ENCODE peak calls at places on chromosome 4, in eight cellular contexts. T is MM.1S, U is IMR-90, V is OCI-LY7, R is GM23248, N is GM23338, I is hepatocyte, M is mesenchymal stem cell. X is an unnamed sample. For H3K4me1, the result is how much of the 10 kb centered on the place peaks cover.

GRCh38 chr4:21577066-21577465 is 371.5 kb downstream of the KCNIP4 start:
- DNase-seq in T (no peak), V (no peak), R (no peak), U (no peak), I (no peak), M (no peak), N (no peak), X (no peak)

GRCh38 chr4:19408488-19408887 is 843.2 kb upstream of the SLIT2 start:
- DNase-seq in T (no peak), U (no peak), M (no peak), V (no peak), I (no peak), R (no peak), N (no peak), X (no peak)

GRCh38 chr4:110296892-110297291 is 98.5 kb upstream of the ELOVL6 start:
- DNase-seq in M (no peak), N (no peak), T (no peak), R (no peak), V (no peak), I (no peak), U (no peak), X (no peak)

GRCh38 chr4:80694178-80694577 is 336.3 kb upstream of the BMP3 start:
- DNase-seq in M (no peak), I (no peak), N (no peak), V (no peak), U (no peak), R (no peak), T (no peak), X (no peak)

GRCh38 chr4:76745264-76745663 is 152.7 kb downstream of the SOWAHB start:
- DNase-seq in T (no peak), R (peak), U (peak), I (no peak), V (no peak), N (no peak), M (peak), X (no peak)

GRCh38 chr4:151801547-151802516 is 41.0 kb upstream of the GATB start:
- DNase-seq in V (peak), R (peak), N (peak), T (peak), M (peak), U (peak), I (peak), X (peak)

GRCh38 chr4:1511441-1512041 is 105.3 kb upstream of the NKX1-1 start:
- DNase-seq in I (no peak), M (peak), T (peak), R (peak), V (peak), U (peak), N (peak), X (no peak)

GRCh38 chr4:152640058-152640921 is 39.5 kb downstream of the TMEM154 start:
- DNase-seq in M (peak), R (peak), V (peak), I (peak), U (peak), N (peak), T (peak), X (peak)

GRCh38 chr4:124633285-124633941 is 79.1 kb downstream of the ANKRD50 start:
- DNase-seq in R (no peak), T (no peak), V (no peak), I (no peak), M (no peak), U (peak), N (no peak), X (no peak)
- H3K4me3 ChIP-seq in R (no peak), T (no peak), V (no peak), I (no peak), M (no peak), U (no peak), N (no peak), X (no peak)

DNA sequence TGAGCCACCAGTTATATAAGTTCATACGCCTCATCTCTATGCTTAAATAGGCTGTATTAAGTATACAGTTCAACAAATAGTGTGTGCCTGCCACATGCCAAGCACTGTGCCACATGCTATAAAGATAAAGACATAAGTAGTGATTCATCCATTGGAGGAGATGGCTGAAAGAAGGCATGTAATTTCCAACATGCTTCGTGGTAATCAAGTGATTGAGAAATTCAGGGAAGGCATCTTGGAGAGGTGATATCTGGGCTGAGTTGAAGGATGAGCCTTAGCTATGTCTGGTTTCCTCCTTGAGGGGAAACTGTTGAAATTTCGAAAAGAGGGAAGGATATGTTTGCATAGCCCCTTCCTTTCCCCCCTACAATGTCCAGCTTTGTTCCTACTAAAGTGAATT is 96.5 kb downstream of the ARHGAP10 start:
- DNase-seq in I (no peak), V (no peak), U (peak), R (peak), T (no peak), M (peak), N (no peak), X (peak)
- H3K4me1 ChIP-seq in I (under half), V (under half), U (under half), R (under half), T (under half), M (under half), N (under half), X (under half)

GRCh38 chr4:172352351-172352750 is 539.1 kb downstream of the GALNTL6 start:
- DNase-seq in M (no peak), V (no peak), I (no peak), N (no peak), U (no peak), R (no peak), T (no peak), X (no peak)
- H2AFZ ChIP-seq in M (no peak), V (no peak), I (no peak), N (peak), U (no peak), R (no peak), T (no peak), X (no peak)

GRCh38 chr4:175813841-175814240 is 1.8 kb upstream of the GPM6A start:
- DNase-seq in T (no peak), R (no peak), U (no peak), V (no peak), M (no peak), I (no peak), N (no peak), X (no peak)
- H3K4me3 ChIP-seq in T (no peak), R (no peak), U (no peak), V (no peak), M (no peak), I (no peak), N (no peak), X (no peak)

DNA sequence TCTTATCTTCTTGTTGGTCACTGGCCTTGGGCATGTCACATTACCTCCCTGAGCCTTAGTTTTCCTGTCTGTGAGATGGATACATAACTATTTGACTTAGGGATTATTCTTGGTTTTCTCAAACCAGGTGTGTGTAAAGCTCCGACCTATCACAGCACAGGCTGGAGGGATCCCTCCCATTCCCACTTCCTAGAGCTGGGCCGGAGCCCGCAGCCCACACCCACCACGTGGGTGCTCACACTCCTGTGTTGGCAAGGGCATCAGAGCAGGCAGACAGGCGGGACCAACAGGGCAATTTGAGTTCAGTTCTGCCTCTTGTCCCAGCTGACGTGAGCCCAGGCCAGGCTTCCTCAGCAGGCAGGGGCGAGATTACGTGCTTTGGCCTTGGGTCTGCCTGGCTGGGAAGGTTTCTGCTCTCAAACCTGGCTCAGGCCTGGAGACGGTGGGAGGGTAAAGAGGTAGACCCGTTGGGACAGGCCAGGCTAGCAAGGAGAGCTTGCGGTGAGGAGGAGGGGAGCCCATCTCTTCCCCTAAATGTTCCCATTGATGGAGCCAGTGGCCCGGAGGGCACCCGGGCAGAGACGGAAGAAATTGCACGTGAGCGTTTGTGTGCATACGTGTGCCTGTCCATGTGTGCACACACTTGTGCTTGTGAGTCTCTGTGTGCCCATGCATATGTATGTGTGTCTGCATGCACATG is 734 bp upstream of the SH3TC1 start:
- DNase-seq in N (no peak), T (no peak), U (no peak), R (no peak), V (no peak), M (no peak), I (no peak), X (peak)
- H3K4me1 ChIP-seq in N (under half), T (under half), U (under half), R (under half), V (half or more), M (half or more), I (under half), X (under half)

DNA sequence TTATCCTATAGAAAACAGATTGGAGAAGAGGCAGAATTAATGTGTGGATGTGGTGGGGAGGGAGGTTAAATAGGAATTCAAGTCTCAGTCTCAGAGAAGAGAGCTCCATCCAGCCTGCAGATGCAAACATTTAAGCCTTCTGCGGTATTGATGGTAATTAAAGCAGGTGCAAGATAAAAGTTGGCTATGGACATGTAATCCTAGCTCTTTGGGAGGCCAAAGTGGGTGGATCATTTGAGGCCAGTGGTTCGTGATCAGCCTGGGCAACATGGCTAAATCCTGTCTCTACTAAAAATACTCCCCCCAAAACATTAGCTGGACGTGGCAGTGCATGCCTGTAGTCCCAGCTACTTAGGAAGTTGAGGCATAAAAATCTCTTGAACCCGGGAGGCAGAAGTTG is 332.7 kb downstream of the PABPC4L start:
- DNase-seq in V (no peak), R (no peak), I (no peak), M (no peak), U (no peak), T (no peak), N (no peak), X (no peak)
- H2AFZ ChIP-seq in V (no peak), R (no peak), I (no peak), M (no peak), U (no peak), T (no peak), N (no peak), X (no peak)

GRCh38 chr4:94757192-94758140 is at the start of gene BMPR1B:
- DNase-seq in I (peak), R (peak), T (no peak), V (no peak), N (peak), M (peak), U (peak), X (no peak)
- H3K4me3 ChIP-seq in I (peak), R (peak), T (peak), V (no peak), N (peak), M (peak), U (peak), X (peak)

DNA sequence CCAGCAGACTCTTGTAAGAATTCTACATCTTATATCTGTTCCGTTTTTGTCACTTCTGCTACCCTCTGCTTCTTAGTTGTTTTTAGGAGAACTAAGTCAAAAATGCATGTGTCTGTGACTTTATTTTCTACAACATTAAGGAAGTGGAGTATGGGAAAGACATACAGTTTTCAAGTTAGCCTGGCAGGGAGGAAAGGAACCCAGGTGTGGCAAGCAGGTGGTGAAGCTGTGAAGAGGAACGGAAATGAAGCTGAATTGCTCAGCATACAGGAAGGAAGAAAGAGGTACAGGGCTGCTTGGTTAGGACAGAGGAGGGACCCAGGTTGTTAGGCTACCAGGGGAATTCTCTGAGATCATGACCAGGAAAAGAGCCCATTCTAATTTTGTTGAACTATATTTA is 9.4 kb downstream of the GPRIN3 start:
- DNase-seq in M (no peak), R (no peak), I (no peak), T (peak), N (peak), U (no peak), V (peak), X (no peak)
- H3K4me1 ChIP-seq in M (under half), R (under half), I (under half), T (under half), N (under half), U (under half), V (half or more), X (under half)